ENCODE peak calls at places on chromosome 17, in four cellular contexts. P is HepG2, R is GM20000, N is spleen. F is an unnamed sample.

GRCh38 chr17:77127735-77128361 is 12.9 kb upstream of the SEC14L1 start:
- DNase-seq in P (no peak), R (no peak), N (peak), F (no peak)

GRCh38 chr17:41967921-41968578 is 1.5 kb downstream of the CNP start:
- DNase-seq in P (no peak), R (no peak), N (peak), F (no peak)

GRCh38 chr17:17346428-17347233 is 43.5 kb downstream of the NT5M start:
- DNase-seq in P (no peak), R (no peak), N (peak), F (no peak)

GRCh38 chr17:55427587-55427882 is 5.9 kb upstream of the MMD start:
- DNase-seq in P (no peak), R (no peak), N (no peak), F (no peak)

GRCh38 chr17:33072421-33073175 is 81.0 kb downstream of the SPACA3 start:
- DNase-seq in P (no peak), R (no peak), N (no peak), F (no peak)

GRCh38 chr17:79951361-79952264 is 84.1 kb downstream of the TBC1D16 start:
- DNase-seq in P (peak), R (no peak), N (no peak), F (peak)

GRCh38 chr17:72826602-72827001 is 265.9 kb downstream of the SLC39A11 start:
- DNase-seq in P (no peak), R (no peak), N (no peak), F (peak)

GRCh38 chr17:80359422-80360110 is 55.4 kb upstream of the ENDOV start:
- DNase-seq in P (no peak), R (no peak), N (peak), F (no peak)

GRCh38 chr17:74998783-74999182 is 11.4 kb downstream of the CDR2L start:
- DNase-seq in P (no peak), R (no peak), N (no peak), F (no peak)

GRCh38 chr17:1031711-1032110 is 34.8 kb downstream of the TIMM22 start:
- DNase-seq in P (no peak), R (no peak), N (no peak), F (no peak)

GRCh38 chr17:68581863-68582645 is 19.1 kb downstream of the FAM20A start:
- DNase-seq in P (no peak), R (no peak), N (no peak), F (no peak)

GRCh38 chr17:14051692-14052091 is 17.6 kb upstream of the COX10 start:
- DNase-seq in P (no peak), R (no peak), N (no peak), F (no peak)

GRCh38 chr17:66578781-66579489 is 256.0 kb upstream of the CACNG5 start:
- DNase-seq in P (no peak), R (no peak), N (no peak), F (no peak)

GRCh38 chr17:29591737-29592624 is 951 bp upstream of the ANKRD13B start:
- DNase-seq in P (peak), R (peak), N (peak), F (peak)

GRCh38 chr17:57260325-57261083 is 4.2 kb downstream of the MSI2 start:
- DNase-seq in P (no peak), R (no peak), N (no peak), F (no peak)

GRCh38 chr17:66526827-66527226 is 224.4 kb downstream of the PRKCA start:
- DNase-seq in P (no peak), R (no peak), N (no peak), F (no peak)

GRCh38 chr17:17416007-17416399 is 60.8 kb upstream of the MED9 start:
- DNase-seq in P (peak), R (peak), N (no peak), F (peak)

DNA sequence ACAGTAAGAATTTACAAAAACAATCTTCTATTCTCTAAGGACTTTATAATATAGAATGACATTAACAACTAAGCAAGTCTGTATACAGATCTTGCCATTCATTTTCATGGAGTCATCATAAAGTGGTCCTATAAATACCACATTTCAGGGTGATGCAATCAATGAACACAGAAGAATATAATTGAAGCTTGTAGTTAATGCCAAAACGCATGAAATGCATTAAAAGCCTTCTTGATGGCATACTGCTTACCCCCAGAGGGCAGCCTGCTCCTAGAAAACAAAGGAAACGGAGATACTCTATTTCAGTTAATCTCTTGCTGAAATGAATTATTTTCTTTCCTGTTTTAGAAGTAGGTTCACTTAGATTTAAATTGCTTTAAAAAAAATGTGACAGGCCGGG is 45.2 kb upstream of the STAC2 start:
- DNase-seq in P (no peak), R (no peak), N (no peak), F (peak)
- TF ChIP-seq CTCF in P (peak), R (no peak), N (peak), F (peak)

DNA sequence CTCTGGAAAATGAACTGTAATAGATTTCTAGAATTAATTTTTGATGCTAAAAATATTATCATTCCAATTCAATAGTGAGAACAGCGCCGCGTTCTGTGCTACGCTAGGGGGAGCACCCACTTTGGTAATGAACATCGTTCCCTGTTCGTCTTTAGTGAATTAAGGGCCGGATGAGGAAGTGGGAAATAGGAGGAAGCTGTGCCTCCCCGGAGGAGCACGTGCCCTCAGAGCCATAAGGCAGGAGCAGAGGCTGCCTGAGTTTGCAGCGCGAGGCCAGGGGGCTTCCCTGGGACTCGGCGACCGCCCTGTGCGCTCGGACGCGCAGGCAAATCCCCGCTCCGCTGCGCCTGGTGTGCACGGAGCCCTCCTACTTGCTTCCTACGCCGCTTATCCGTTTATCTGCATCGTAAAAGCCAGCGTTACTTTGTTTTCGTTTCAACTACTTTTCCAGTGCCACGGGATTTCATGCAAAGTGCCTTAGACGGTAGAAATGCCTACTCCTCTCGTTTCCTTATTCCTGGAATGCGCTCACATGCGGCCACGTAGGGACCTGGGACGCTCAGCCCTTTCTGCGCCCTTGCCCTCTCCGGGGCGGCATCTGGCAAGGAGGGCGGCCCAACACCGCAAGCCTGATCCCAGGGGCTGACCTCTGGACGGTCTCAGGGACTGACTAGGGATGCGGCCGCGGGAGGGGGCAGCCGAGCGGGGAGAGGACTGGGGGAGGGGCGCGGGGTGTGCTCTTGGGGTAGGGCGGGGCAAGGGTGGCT is 76.4 kb downstream of the KCNJ12 start:
- DNase-seq in P (peak), R (no peak), N (peak), F (peak)
- TF ChIP-seq CTCF in P (peak), R (peak), N (peak), F (peak)

GRCh38 chr17:3723556-3724372 is at the start of gene HASPIN:
- DNase-seq in P (peak), R (peak), N (peak), F (peak)
- TF ChIP-seq CTCF in P (no peak), R (no peak), N (peak), F (peak)

GRCh38 chr17:16287563-16288027 is 65.7 kb downstream of the CENPV start:
- DNase-seq in P (peak), R (peak), N (no peak), F (peak)
- TF ChIP-seq CTCF in P (no peak), R (no peak), N (no peak), F (no peak)

GRCh38 chr17:31548709-31549108 is 157.2 kb downstream of the RAB11FIP4 start:
- DNase-seq in P (no peak), R (no peak), N (peak), F (no peak)
- TF ChIP-seq CTCF in P (no peak), R (no peak), N (no peak), F (no peak)

DNA sequence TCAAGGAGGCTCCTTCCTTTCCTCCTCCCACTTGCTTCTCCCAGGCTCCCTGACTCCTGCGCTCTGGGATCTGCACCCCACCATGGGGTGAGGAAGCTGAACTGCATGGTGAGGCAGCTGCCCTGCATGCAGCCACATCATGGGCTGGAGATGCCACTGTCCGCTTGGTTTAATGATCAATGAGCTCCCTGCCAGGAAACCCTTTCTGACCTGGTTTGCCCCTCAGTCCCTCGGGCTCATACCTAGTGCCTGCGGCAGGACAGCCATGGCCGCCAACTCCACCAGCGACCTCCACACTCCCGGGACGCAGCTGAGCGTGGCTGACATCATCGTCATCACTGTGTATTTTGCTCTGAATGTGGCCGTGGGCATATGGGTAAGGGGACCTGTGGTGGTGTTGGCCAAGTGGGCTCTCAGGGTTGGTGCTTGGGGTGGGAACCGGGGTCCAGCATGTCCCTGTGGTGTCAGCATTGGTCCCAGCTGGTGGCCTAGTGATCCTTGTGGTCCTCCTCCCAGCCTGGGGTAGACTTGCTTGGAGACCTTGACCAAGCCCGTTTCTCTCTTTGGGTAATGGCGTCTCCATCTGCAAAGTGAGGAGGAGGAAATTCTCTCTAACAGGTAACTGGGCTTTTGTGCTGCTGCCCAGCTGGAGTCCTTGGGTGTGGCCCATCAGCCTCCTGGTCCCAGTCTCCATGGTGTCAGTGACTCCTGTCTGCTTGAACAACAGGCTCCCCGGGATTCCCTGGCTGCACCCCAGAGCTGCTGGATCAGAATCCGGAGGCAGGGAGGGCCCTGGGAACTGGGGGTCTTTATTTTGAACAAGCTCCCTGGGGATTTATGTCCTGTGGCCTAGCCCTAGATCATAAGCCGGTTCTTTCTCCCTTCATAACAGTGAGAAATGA is at the start of gene SLC5A10:
- DNase-seq in P (peak), R (no peak), N (peak), F (no peak)
- TF ChIP-seq CTCF in P (peak), R (no peak), N (no peak), F (peak)

GRCh38 chr17:9148908-9149536 is 127.7 kb downstream of the NTN1 start:
- DNase-seq in P (no peak), R (no peak), N (no peak), F (no peak)

GRCh38 chr17:9146064-9146463 is 124.8 kb downstream of the NTN1 start:
- DNase-seq in P (no peak), R (no peak), N (no peak), F (no peak)

GRCh38 chr17:9151091-9151490 is 129.8 kb downstream of the NTN1 start:
- DNase-seq in P (peak), R (no peak), N (no peak), F (no peak)

GRCh38 chr17:9144502-9145233 is 123.4 kb downstream of the NTN1 start:
- DNase-seq in P (no peak), R (no peak), N (no peak), F (no peak)

GRCh38 chr17:9150407-9151090 is 129.2 kb downstream of the NTN1 start:
- DNase-seq in P (no peak), R (no peak), N (no peak), F (no peak)
- TF ChIP-seq CTCF in P (no peak), R (no peak), N (no peak), F (no peak)

F was measured in HFFc6.